ENCODE peak calls at places on chromosomes 2 and 18, in four cellular contexts. E is midbrain, C is A172, D is NCI-H2029. A is an unnamed sample.
A peak's percentile ranks its signal among the peaks of the same experiment; 100 is the strongest.

GRCh38 chr18:46821856-46822711 is 65.2 kb upstream of the ST8SIA5 start:
- DNase-seq in E (no peak), C (no peak), D (no peak), A (no peak)

GRCh38 chr18:55503167-55503820 is 84.7 kb downstream of the TCF4 start:
- DNase-seq in E (no peak), C (no peak), D (no peak), A (no peak)

GRCh38 chr18:11047156-11047555 is 102.2 kb downstream of the PIEZO2 start:
- DNase-seq in E (no peak), C (peak; percentile 70), D (no peak), A (no peak)

GRCh38 chr18:32048507-32049091 is 30.0 kb downstream of the RNF125 start:
- DNase-seq in E (no peak), C (peak; percentile 15), D (no peak), A (peak; percentile 9)

GRCh38 chr18:12657849-12658829 is at the start of gene SPIRE1:
- DNase-seq in E (peak; percentile 73), C (peak; percentile 44), D (peak; percentile 22), A (no peak)

GRCh38 chr2:111165084-111165483 is 44.4 kb downstream of the BCL2L11 start:
- DNase-seq in E (no peak), C (no peak), D (no peak), A (no peak)

GRCh38 chr2:7428444-7429204 is 511.4 kb downstream of the RNF144A start:
- DNase-seq in E (no peak), C (no peak), D (no peak), A (no peak)

GRCh38 chr2:30577151-30577550 is 130.1 kb downstream of the LCLAT1 start:
- DNase-seq in E (no peak), C (no peak), D (no peak), A (no peak)

GRCh38 chr18:36334798-36335197 is 37.3 kb downstream of the FHOD3 start:
- DNase-seq in E (no peak), C (no peak), D (no peak), A (no peak)

GRCh38 chr2:240392084-240392947 is 43.1 kb upstream of the GPC1 start:
- DNase-seq in E (no peak), C (no peak), D (no peak), A (no peak)

GRCh38 chr2:2901384-2902345 is 476.0 kb downstream of the EIPR1 start:
- DNase-seq in E (no peak), C (no peak), D (no peak), A (no peak)

GRCh38 chr2:201813996-201814845 is 7.9 kb downstream of the CDK15 start:
- DNase-seq in E (no peak), C (no peak), D (no peak), A (no peak)

GRCh38 chr2:64273524-64274398 is 129.5 kb upstream of the PELI1 start:
- DNase-seq in E (peak; percentile 43), C (peak; percentile 97), D (peak; percentile 76), A (peak; percentile 96)

GRCh38 chr2:168633895-168634294 is 168.5 kb upstream of the NOSTRIN start:
- DNase-seq in E (no peak), C (no peak), D (no peak), A (no peak)

GRCh38 chr2:238784671-238785527 is 63.0 kb upstream of the TWIST2 start:
- DNase-seq in E (peak; percentile 32), C (peak; percentile 64), D (peak; percentile 6), A (peak; percentile 52)

GRCh38 chr2:233346374-233346773 is 7.9 kb upstream of the DGKD start:
- DNase-seq in E (no peak), C (no peak), D (no peak), A (no peak)

GRCh38 chr2:228140934-228141528 is 40.5 kb downstream of the SPHKAP start:
- DNase-seq in E (no peak), C (no peak), D (no peak), A (no peak)

GRCh38 chr2:96120991-96121390 is 4.6 kb upstream of the ADRA2B start:
- DNase-seq in E (no peak), C (no peak), D (no peak), A (no peak)

GRCh38 chr18:3998698-3999333 is 456.3 kb downstream of the DLGAP1 start:
- DNase-seq in E (peak; percentile 50), C (peak; percentile 49), D (peak; percentile 15), A (no peak)

GRCh38 chr18:13256444-13257305 is 38.1 kb downstream of the LDLRAD4 start:
- DNase-seq in E (no peak), C (no peak), D (peak; percentile 1), A (no peak)

GRCh38 chr2:41498791-41499190 is 549.0 kb upstream of the PKDCC start:
- DNase-seq in E (no peak), C (no peak), D (no peak), A (no peak)

GRCh38 chr2:124180635-124181034 is 155.5 kb downstream of the CNTNAP5 start:
- DNase-seq in E (no peak), C (no peak), D (no peak), A (no peak)

GRCh38 chr2:190215620-190216019 is 104.0 kb downstream of the HIBCH start:
- DNase-seq in E (no peak), C (no peak), D (no peak), A (no peak)

GRCh38 chr18:76545433-76546281 is 50.6 kb upstream of the ZNF516 start:
- DNase-seq in E (no peak), C (no peak), D (no peak), A (no peak)

GRCh38 chr2:42868096-42868495 is 75.7 kb upstream of the HAAO start:
- DNase-seq in E (no peak), C (no peak), D (no peak), A (no peak)

GRCh38 chr2:238015705-238016104 is 45.1 kb upstream of the SCLY start:
- DNase-seq in E (no peak), C (no peak), D (no peak), A (no peak)

GRCh38 chr18:76395609-76396008 is 99.4 kb downstream of the ZNF516 start:
- DNase-seq in E (no peak), C (no peak), D (no peak), A (no peak)

GRCh38 chr2:70938580-70938938 is 2.9 kb downstream of the ATP6V1B1 start:
- DNase-seq in E (no peak), C (no peak), D (no peak), A (no peak)

GRCh38 chr2:3779650-3780049 is 76.3 kb downstream of the DCDC2C start:
- DNase-seq in E (no peak), C (no peak), D (no peak), A (no peak)

GRCh38 chr2:119253114-119253702 is 29.6 kb downstream of the STEAP3 start:
- DNase-seq in E (no peak), C (peak; percentile 59), D (no peak), A (no peak)

GRCh38 chr2:237882510-237883481 is 23.4 kb downstream of the RAMP1 start:
- DNase-seq in E (no peak), C (no peak), D (no peak), A (no peak)

GRCh38 chr2:134623796-134624195 is 95.0 kb downstream of the TMEM163 start:
- DNase-seq in E (no peak), C (no peak), D (no peak), A (no peak)

GRCh38 chr2:178163395-178163794 is 30.9 kb upstream of the OSBPL6 start:
- DNase-seq in E (no peak), C (peak; percentile 22), D (no peak), A (no peak)

GRCh38 chr18:53375641-53376040 is 848.8 kb downstream of the MBD2 start:
- DNase-seq in E (no peak), C (no peak), D (no peak), A (no peak)

GRCh38 chr2:110660558-110660957 is 17.3 kb downstream of the BUB1 start:
- DNase-seq in E (no peak), C (no peak), D (no peak), A (no peak)

GRCh38 chr2:176099159-176099736 is 347 bp upstream of the HOXD12 start:
- DNase-seq in E (no peak), C (no peak), D (no peak), A (no peak)

GRCh38 chr2:98483257-98483861 is 38.7 kb downstream of the INPP4A start:
- DNase-seq in E (no peak), C (no peak), D (no peak), A (no peak)

GRCh38 chr2:237879058-237879430 is 19.6 kb downstream of the RAMP1 start:
- DNase-seq in E (no peak), C (peak; percentile 36), D (no peak), A (no peak)